ENCODE peak calls at places on chromosomes 5 and 9, in four cellular contexts. H is tibial artery, L is A549, E is suprapubic skin. Z is an unnamed sample. For H3K9me3, the result is how much of the 10 kb centered on the place peaks cover.

GRCh38 chr5:67140413-67140812 is 56.2 kb downstream of the CD180 start:
- DNase-seq in H (no peak), L (no peak), E (no peak), Z (no peak)

GRCh38 chr5:142179776-142180387 is 71.3 kb downstream of the NDFIP1 start:
- DNase-seq in H (peak), L (no peak), E (peak), Z (peak)

GRCh38 chr5:65742565-65743231 is 20.7 kb downstream of the NLN start:
- DNase-seq in H (no peak), L (peak), E (no peak), Z (peak)

GRCh38 chr9:83281306-83282255 is 218.6 kb upstream of the RASEF start:
- DNase-seq in H (no peak), L (peak), E (no peak), Z (peak)

GRCh38 chr9:70534058-70534457 is 119.6 kb upstream of the KLF9 start:
- DNase-seq in H (no peak), L (no peak), E (no peak), Z (no peak)

GRCh38 chr5:90473321-90474234 is 993 bp downstream of the MBLAC2 start:
- DNase-seq in H (peak), L (peak), E (no peak), Z (peak)

GRCh38 chr5:168174376-168174775 is 117.1 kb upstream of the WWC1 start:
- DNase-seq in H (no peak), L (no peak), E (no peak), Z (no peak)

GRCh38 chr5:100479079-100479688 is 56.0 kb upstream of the FAM174A start:
- DNase-seq in H (no peak), L (no peak), E (no peak), Z (peak)

GRCh38 chr5:83133797-83134196 is 56.5 kb downstream of the XRCC4 start:
- DNase-seq in H (no peak), L (no peak), E (no peak), Z (no peak)

GRCh38 chr5:53067641-53068040 is 41.9 kb downstream of the MOCS2 start:
- DNase-seq in H (no peak), L (no peak), E (no peak), Z (no peak)

GRCh38 chr9:128895556-128895955 is 13.6 kb downstream of the LRRC8A start:
- DNase-seq in H (no peak), L (no peak), E (no peak), Z (no peak)

GRCh38 chr9:72491242-72491641 is 30.2 kb upstream of the TMC1 start:
- DNase-seq in H (no peak), L (no peak), E (no peak), Z (no peak)

GRCh38 chr9:14836885-14837284 is 73.3 kb downstream of the FREM1 start:
- DNase-seq in H (no peak), L (no peak), E (no peak), Z (no peak)

GRCh38 chr9:21455320-21455719 is 15.1 kb downstream of the IFNA1 start:
- DNase-seq in H (no peak), L (peak), E (no peak), Z (no peak)

GRCh38 chr9:113484258-113484730 is 20.8 kb downstream of the RGS3 start:
- DNase-seq in H (peak), L (no peak), E (peak), Z (peak)

GRCh38 chr5:57989378-57989777 is 470.5 kb downstream of the PLK2 start:
- DNase-seq in H (no peak), L (peak), E (no peak), Z (no peak)

GRCh38 chr9:134957165-134957944 is 39.6 kb upstream of the FCN1 start:
- DNase-seq in H (no peak), L (no peak), E (peak), Z (peak)

GRCh38 chr5:171336486-171337206 is 27.6 kb downstream of the TLX3 start:
- DNase-seq in H (peak), L (peak), E (no peak), Z (no peak)

GRCh38 chr5:44002381-44002901 is 386.8 kb downstream of the FGF10 start:
- DNase-seq in H (no peak), L (peak), E (no peak), Z (no peak)

GRCh38 chr9:108469654-108470053 is 386.1 kb downstream of the ACTL7B start:
- DNase-seq in H (no peak), L (no peak), E (no peak), Z (no peak)

GRCh38 chr5:138243794-138244193 is 30.6 kb downstream of the GFRA3 start:
- DNase-seq in H (no peak), L (no peak), E (no peak), Z (no peak)

GRCh38 chr5:135578305-135578684 is 496 bp downstream of the CXCL14 start:
- DNase-seq in H (no peak), L (no peak), E (no peak), Z (no peak)

GRCh38 chr5:154503698-154504039 is 25.6 kb upstream of the HAND1 start:
- DNase-seq in H (no peak), L (no peak), E (no peak), Z (no peak)

GRCh38 chr9:113545068-113545467 is 81.5 kb downstream of the RGS3 start:
- DNase-seq in H (peak), L (no peak), E (no peak), Z (no peak)

GRCh38 chr5:168193518-168194240 is 97.8 kb upstream of the WWC1 start:
- DNase-seq in H (no peak), L (no peak), E (no peak), Z (no peak)

GRCh38 chr5:33372721-33373120 is 68.0 kb upstream of the TARS1 start:
- DNase-seq in H (no peak), L (no peak), E (no peak), Z (no peak)

GRCh38 chr5:107840161-107840560 is 169.4 kb upstream of the EFNA5 start:
- DNase-seq in H (no peak), L (no peak), E (no peak), Z (no peak)

GRCh38 chr9:5510360-5510931 is at the start of gene PDCD1LG2:
- DNase-seq in H (no peak), L (no peak), E (no peak), Z (no peak)

GRCh38 chr5:1036504-1037122 is 28.0 kb downstream of the NKD2 start:
- DNase-seq in H (no peak), L (no peak), E (peak), Z (no peak)

GRCh38 chr5:51202161-51202560 is 181.1 kb upstream of the ISL1 start:
- DNase-seq in H (no peak), L (no peak), E (no peak), Z (no peak)

GRCh38 chr5:40429258-40430111 is 250.2 kb upstream of the PTGER4 start:
- DNase-seq in H (no peak), L (no peak), E (no peak), Z (peak)

GRCh38 chr9:7691909-7692308 is 107.7 kb downstream of the DMAC1 start:
- DNase-seq in H (no peak), L (no peak), E (no peak), Z (no peak)

GRCh38 chr9:101047848-101048402 is 19.4 kb downstream of the PLPPR1 start:
- DNase-seq in H (no peak), L (no peak), E (no peak), Z (no peak)

GRCh38 chr9:93061791-93062299 is 3.3 kb downstream of the SUSD3 start:
- DNase-seq in H (no peak), L (no peak), E (no peak), Z (peak)

GRCh38 chr5:5954199-5954598 is 424.1 kb downstream of the MED10 start:
- DNase-seq in H (no peak), L (no peak), E (no peak), Z (no peak)

GRCh38 chr9:71830131-71830530 is 61.8 kb upstream of the CEMIP2 start:
- DNase-seq in H (no peak), L (no peak), E (no peak), Z (no peak)

GRCh38 chr9:105973811-105974407 is 279.6 kb downstream of the TMEM38B start:
- DNase-seq in H (no peak), L (no peak), E (no peak), Z (no peak)

GRCh38 chr9:114560956-114561355 is 26.6 kb upstream of the ATP6V1G1 start:
- DNase-seq in H (no peak), L (no peak), E (no peak), Z (no peak)

GRCh38 chr9:114558027-114558675 is 29.4 kb upstream of the ATP6V1G1 start:
- DNase-seq in H (no peak), L (no peak), E (no peak), Z (no peak)

GRCh38 chr9:114561771-114562170 is 25.8 kb upstream of the ATP6V1G1 start:
- DNase-seq in H (no peak), L (no peak), E (no peak), Z (no peak)

GRCh38 chr9:114565204-114565603 is 22.4 kb upstream of the ATP6V1G1 start:
- DNase-seq in H (no peak), L (no peak), E (no peak), Z (no peak)

GRCh38 chr9:114559830-114560520 is 27.6 kb upstream of the ATP6V1G1 start:
- DNase-seq in H (no peak), L (no peak), E (no peak), Z (no peak)
- H3K4me3 ChIP-seq in H (no peak), L (no peak), E (no peak), Z (no peak)

GRCh38 chr9:138098908-138099791 is 221.6 kb downstream of the CACNA1B start:
- DNase-seq in H (no peak), L (no peak), E (no peak), Z (no peak)
- H3K9me3 ChIP-seq in H (under half), L (under half), E (under half), Z (under half)

DNA sequence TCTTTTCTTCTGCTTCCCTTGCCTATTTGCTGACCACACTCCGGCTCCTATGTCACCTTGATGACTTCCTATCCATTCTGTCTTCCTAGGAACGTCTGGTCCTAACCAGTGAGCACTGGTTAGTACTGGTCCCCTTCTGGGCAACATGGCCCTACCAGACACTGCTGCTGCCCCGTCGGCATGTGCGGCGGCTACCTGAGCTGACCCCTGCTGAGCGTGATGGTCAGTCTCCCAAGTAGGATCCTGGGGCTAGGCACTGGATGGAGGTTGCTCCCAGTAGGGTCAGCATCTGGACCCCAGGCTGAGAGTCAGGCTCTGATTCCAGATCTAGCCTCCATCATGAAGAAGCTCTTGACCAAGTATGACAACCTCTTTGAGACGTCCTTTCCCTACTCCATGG is 2.2 kb downstream of the GALT start:
- DNase-seq in H (no peak), L (no peak), E (no peak), Z (no peak)
- H3K4me3 ChIP-seq in H (no peak), L (no peak), E (no peak), Z (no peak)

DNA sequence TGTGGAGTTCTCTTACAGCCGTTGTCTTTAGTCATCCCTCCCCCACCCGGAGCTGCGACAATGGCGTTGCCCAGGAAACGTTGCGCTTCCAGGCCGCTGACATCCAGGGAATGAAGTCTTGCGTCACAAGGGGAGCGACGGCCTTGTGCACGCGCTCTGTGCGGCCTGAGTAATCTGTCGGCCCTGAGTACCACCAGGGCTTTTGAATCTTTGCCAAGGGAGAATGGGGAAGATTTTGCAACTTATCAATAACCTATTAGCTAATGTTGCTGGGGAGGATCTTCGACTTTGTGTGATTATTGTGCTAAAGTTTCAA is at the start of gene SOX30:
- DNase-seq in H (no peak), L (no peak), E (no peak), Z (no peak)
- H3K9me3 ChIP-seq in H (under half), L (under half), E (under half), Z (under half)

DNA sequence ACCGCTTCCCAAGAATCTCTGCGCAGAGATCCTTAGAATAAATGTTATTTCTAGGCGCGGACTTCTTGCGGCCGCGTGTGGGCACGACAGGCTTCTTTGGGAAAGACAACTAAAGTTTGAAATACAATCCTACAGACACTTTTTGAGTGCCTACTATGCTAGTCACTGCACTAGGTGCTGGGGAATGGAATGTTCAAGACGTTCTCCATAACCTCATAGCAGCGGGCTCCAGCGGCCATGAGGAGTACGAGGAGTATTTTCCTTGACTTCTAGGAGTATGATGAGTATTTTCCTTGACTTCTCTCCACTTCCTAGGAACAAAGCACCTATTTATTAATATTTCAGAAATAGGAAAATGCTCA is 636 bp upstream of the PWWP2A start:
- DNase-seq in H (no peak), L (no peak), E (no peak), Z (no peak)
- H3K4me3 ChIP-seq in H (no peak), L (no peak), E (no peak), Z (peak)

Z was measured in SJCRH30.